ENCODE peak calls at places on chromosome 12, in five cellular contexts. Z is prostate gland, D is stomach, Q is ovary, O is body of pancreas. T is an unnamed sample. For H3K9me3, the result is how much of the 10 kb centered on the place peaks cover.

GRCh38 chr12:99804715-99805114 is 157.2 kb downstream of the GARIN6 start:
- DNase-seq in Z (no peak), D (no peak), Q (no peak), O (no peak), T (no peak)

GRCh38 chr12:30701056-30701455 is 5.4 kb upstream of the IPO8 start:
- DNase-seq in Z (no peak), D (no peak), Q (no peak), O (no peak), T (no peak)

GRCh38 chr12:9796346-9796745 is 30.9 kb upstream of the KLRF1 start:
- DNase-seq in Z (no peak), D (no peak), Q (no peak), O (no peak), T (no peak)

GRCh38 chr12:127582074-127582473 is 684.9 kb upstream of the TMEM132C start:
- DNase-seq in Z (no peak), D (no peak), Q (no peak), O (no peak), T (no peak)

GRCh38 chr12:16399110-16399509 is 51.7 kb downstream of the MGST1 start:
- DNase-seq in Z (no peak), D (no peak), Q (no peak), O (no peak), T (no peak)

GRCh38 chr12:117155278-117156060 is 34.8 kb downstream of the FBXO21 start:
- DNase-seq in Z (peak), D (peak), Q (peak), O (peak), T (peak)

GRCh38 chr12:58030566-58031279 is 89.4 kb downstream of the ATP23 start:
- DNase-seq in Z (no peak), D (no peak), Q (no peak), O (no peak), T (no peak)

GRCh38 chr12:99810718-99811593 is 163.4 kb downstream of the GARIN6 start:
- DNase-seq in Z (no peak), D (no peak), Q (no peak), O (no peak), T (no peak)

GRCh38 chr12:62841841-62842240 is 93.1 kb downstream of the PPM1H start:
- DNase-seq in Z (peak), D (peak), Q (no peak), O (no peak), T (no peak)

GRCh38 chr12:107320929-107321618 is 227.7 kb upstream of the CRY1 start:
- DNase-seq in Z (peak), D (no peak), Q (no peak), O (no peak), T (no peak)

GRCh38 chr12:64890873-64891468 is 66.5 kb downstream of the TBC1D30 start:
- DNase-seq in Z (peak), D (no peak), Q (no peak), O (no peak), T (no peak)

GRCh38 chr12:5081016-5081415 is 37.3 kb downstream of the KCNA5 start:
- DNase-seq in Z (no peak), D (no peak), Q (no peak), O (no peak), T (no peak)

GRCh38 chr12:21852251-21852650 is 77.7 kb upstream of the KCNJ8 start:
- DNase-seq in Z (no peak), D (no peak), Q (no peak), O (no peak), T (no peak)

GRCh38 chr12:105485321-105485910 is 154.9 kb downstream of the C12orf75 start:
- DNase-seq in Z (no peak), D (no peak), Q (peak), O (no peak), T (peak)

GRCh38 chr12:587132-587531 is 76.1 kb downstream of the NINJ2 start:
- DNase-seq in Z (no peak), D (no peak), Q (peak), O (no peak), T (no peak)

GRCh38 chr12:116303929-116304328 is 26.4 kb upstream of the MED13L start:
- DNase-seq in Z (no peak), D (no peak), Q (peak), O (no peak), T (no peak)

GRCh38 chr12:85468356-85469157 is 188.5 kb downstream of the ALX1 start:
- DNase-seq in Z (peak), D (peak), Q (peak), O (peak), T (peak)

GRCh38 chr12:87008785-87009184 is 752.6 kb upstream of the MGAT4C start:
- DNase-seq in Z (no peak), D (no peak), Q (no peak), O (no peak), T (no peak)

GRCh38 chr12:3533703-3534386 is 42.8 kb downstream of the PRMT8 start:
- DNase-seq in Z (peak), D (peak), Q (peak), O (no peak), T (no peak)

GRCh38 chr12:104339663-104340062 is 36.1 kb downstream of the EID3 start:
- DNase-seq in Z (no peak), D (no peak), Q (no peak), O (no peak), T (no peak)

GRCh38 chr12:51405801-51406207 is 14.6 kb upstream of the GALNT6 start:
- DNase-seq in Z (no peak), D (no peak), Q (no peak), O (no peak), T (no peak)

GRCh38 chr12:89732511-89732910 is 23.9 kb upstream of the ATP2B1 start:
- DNase-seq in Z (no peak), D (no peak), Q (no peak), O (no peak), T (no peak)

GRCh38 chr12:95942106-95942531 is 295 bp downstream of the CCDC38 start:
- DNase-seq in Z (no peak), D (no peak), Q (no peak), O (no peak), T (no peak)

GRCh38 chr12:28108599-28108998 is 81.7 kb upstream of the CCDC91 start:
- DNase-seq in Z (no peak), D (no peak), Q (no peak), O (no peak), T (no peak)

GRCh38 chr12:57896437-57897201 is 44.7 kb upstream of the ATP23 start:
- DNase-seq in Z (peak), D (peak), Q (peak), O (peak), T (peak)

GRCh38 chr12:69994593-69995222 is 169.7 kb downstream of the MYRFL start:
- DNase-seq in Z (peak), D (peak), Q (no peak), O (no peak), T (peak)

GRCh38 chr12:98754095-98754494 is 109.0 kb downstream of the APAF1 start:
- DNase-seq in Z (no peak), D (no peak), Q (no peak), O (no peak), T (no peak)

GRCh38 chr12:105835505-105835904 is 303.2 kb downstream of the NUAK1 start:
- DNase-seq in Z (no peak), D (no peak), Q (no peak), O (no peak), T (no peak)

GRCh38 chr12:102322254-102322653 is 124.6 kb upstream of the PMCH start:
- DNase-seq in Z (no peak), D (no peak), Q (no peak), O (no peak), T (no peak)

GRCh38 chr12:105954891-105955607 is 183.7 kb downstream of the NUAK1 start:
- DNase-seq in Z (no peak), D (no peak), Q (no peak), O (no peak), T (no peak)

GRCh38 chr12:48817957-48818830 is at the start of gene CACNB3:
- DNase-seq in Z (peak), D (peak), Q (peak), O (peak), T (peak)

GRCh38 chr12:123916729-123917128 is 55.9 kb downstream of the CCDC92 start:
- DNase-seq in Z (no peak), D (no peak), Q (no peak), O (no peak), T (no peak)

GRCh38 chr12:75728826-75729225 is 217.4 kb upstream of the KRR1 start:
- DNase-seq in Z (no peak), D (no peak), Q (no peak), O (no peak), T (no peak)

GRCh38 chr12:124771462-124772361 is 92.0 kb downstream of the SCARB1 start:
- DNase-seq in Z (peak), D (peak), Q (peak), O (peak), T (peak)

GRCh38 chr12:107019546-107019945 is 32.6 kb upstream of the MTERF2 start:
- DNase-seq in Z (no peak), D (no peak), Q (no peak), O (no peak), T (no peak)

GRCh38 chr12:107515446-107515958 is 170.1 kb upstream of the PWP1 start:
- DNase-seq in Z (no peak), D (no peak), Q (no peak), O (no peak), T (peak)

GRCh38 chr12:48961801-48962200 is 4.5 kb upstream of the ARF3 start:
- DNase-seq in Z (no peak), D (no peak), Q (no peak), O (no peak), T (no peak)

GRCh38 chr12:124917135-124917840 is 2.8 kb upstream of the UBC start:
- DNase-seq in Z (peak), D (peak), Q (peak), O (peak), T (peak)

GRCh38 chr12:20513189-20513588 is 144.9 kb downstream of the PDE3A start:
- DNase-seq in Z (no peak), D (no peak), Q (no peak), O (no peak), T (no peak)

GRCh38 chr12:44206045-44206444 is 370.2 kb downstream of the TMEM117 start:
- DNase-seq in Z (no peak), D (no peak), Q (no peak), O (no peak), T (no peak)
- H3K9me3 ChIP-seq in Z (under half), D (under half), Q (under half), O (under half), T (under half)

GRCh38 chr12:121296618-121297476 is at the start of gene CAMKK2:
- DNase-seq in Z (peak), D (peak), Q (peak), O (peak), T (peak)

GRCh38 chr12:121295123-121295745 is 1.3 kb downstream of the CAMKK2 start:
- DNase-seq in Z (no peak), D (no peak), Q (no peak), O (no peak), T (no peak)

GRCh38 chr12:121293603-121294002 is 2.9 kb downstream of the CAMKK2 start:
- DNase-seq in Z (no peak), D (no peak), Q (no peak), O (no peak), T (no peak)

GRCh38 chr12:121294151-121294889 is 2.2 kb downstream of the CAMKK2 start:
- DNase-seq in Z (no peak), D (no peak), Q (no peak), O (no peak), T (no peak)

DNA sequence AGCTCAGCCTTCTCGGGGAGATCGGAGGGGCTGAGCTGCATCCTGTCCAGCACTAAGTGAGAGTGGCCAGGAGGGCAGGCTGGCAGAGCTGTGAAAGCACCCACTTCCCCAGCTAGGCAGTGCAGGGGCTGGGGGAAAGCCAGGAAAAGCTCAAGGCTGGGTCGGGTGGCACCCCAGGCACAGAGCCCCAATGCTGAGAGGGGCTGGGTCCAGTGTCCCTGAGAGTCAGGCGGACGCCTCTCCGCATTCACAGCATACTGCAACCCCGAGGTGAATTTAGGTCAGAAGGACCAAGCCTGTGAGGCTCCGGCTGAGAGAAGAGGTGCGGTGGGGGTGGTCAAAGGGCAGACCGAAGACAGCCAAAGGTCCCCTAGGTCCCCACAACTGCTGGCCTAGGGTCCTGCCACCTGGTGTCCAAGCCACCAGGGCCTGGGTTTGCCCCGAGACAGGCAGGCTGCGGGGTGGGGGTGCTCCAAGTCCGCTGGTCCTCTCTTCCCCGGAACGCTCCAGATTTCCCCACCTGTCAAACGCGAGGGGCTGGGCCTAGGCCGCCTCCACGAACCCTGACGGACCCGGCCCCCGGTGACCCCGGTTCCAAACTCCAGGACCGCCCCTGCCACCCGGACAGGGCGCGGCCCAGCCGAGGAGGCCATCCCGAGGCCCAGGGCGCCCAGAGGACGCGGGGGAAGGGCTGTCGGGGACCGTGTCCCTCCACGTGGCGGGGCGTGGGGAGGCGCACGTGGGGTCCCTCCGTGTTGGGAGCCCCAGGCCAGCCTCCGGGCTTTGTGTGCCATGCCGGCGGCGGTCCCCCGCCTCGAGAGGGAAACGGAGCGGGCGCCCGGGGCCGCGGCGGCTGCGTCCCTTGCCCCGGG is 527 bp downstream of the CAMKK2 start:
- DNase-seq in Z (no peak), D (no peak), Q (peak), O (peak), T (no peak)
- TF ChIP-seq POLR2A in Z (no peak), D (no peak), Q (peak), O (no peak), T (no peak)

GRCh38 chr12:128951448-128951847 is 98.2 kb downstream of the GLT1D1 start:
- DNase-seq in Z (no peak), D (no peak), Q (no peak), O (no peak), T (no peak)
- TF ChIP-seq CTCF in Z (no peak), D (no peak), Q (no peak), O (no peak), T (no peak)

GRCh38 chr12:38153737-38154061 is 162.9 kb upstream of the ALG10B start:
- DNase-seq in Z (no peak), D (no peak), Q (no peak), O (no peak), T (no peak)

GRCh38 chr12:38154096-38155019 is 162.2 kb upstream of the ALG10B start:
- DNase-seq in Z (no peak), D (no peak), Q (no peak), O (no peak), T (no peak)

GRCh38 chr12:38155020-38155395 is 161.6 kb upstream of the ALG10B start:
- DNase-seq in Z (no peak), D (no peak), Q (no peak), O (no peak), T (no peak)

GRCh38 chr12:38151991-38152700 is 164.4 kb upstream of the ALG10B start:
- DNase-seq in Z (no peak), D (no peak), Q (no peak), O (no peak), T (no peak)

DNA sequence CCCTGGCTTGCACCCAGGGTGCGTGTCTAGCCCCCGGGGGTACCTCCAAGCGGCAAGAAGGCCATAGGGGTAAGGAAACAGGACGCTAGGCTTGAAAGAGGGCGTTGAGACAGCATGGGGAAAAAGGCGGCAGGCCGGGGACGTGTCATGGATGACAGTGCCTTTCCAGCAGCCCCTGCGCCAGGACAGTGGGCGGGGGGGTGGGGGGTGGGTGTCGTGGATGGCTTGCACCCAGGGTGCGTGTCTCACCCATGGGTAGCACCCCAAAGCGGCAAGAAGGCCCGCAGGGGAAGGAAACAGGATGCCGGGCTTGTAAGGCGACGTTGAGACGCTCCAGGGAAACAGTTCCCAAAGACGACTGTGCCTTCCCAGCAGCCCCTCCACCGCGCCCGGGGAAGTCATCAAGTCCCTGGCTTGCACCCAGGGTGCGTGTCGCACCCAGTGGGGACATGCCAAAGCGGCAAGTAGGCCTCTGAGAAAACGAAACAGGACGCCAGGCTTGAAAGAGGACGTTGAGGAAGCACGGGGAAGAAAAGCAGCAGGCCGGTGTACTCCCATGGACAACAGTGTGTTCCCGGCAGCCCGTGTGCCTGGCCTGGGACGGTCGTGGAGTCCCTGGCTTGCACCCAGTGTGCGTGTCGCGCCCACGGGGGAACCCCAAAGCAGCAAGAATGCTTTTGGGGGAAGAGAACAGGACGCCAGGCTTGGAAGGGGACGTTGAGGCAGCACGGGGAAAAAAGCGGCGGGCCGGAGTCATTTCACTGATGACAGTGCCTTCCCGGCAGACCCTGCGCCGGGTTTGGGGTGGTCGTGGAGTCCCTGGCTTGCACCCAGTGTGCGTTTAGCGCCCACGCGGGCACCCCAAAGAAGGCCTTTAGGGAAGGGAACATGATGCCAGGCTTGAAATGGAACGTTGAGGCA is 163.5 kb upstream of the ALG10B start:
- DNase-seq in Z (no peak), D (no peak), Q (no peak), O (no peak), T (no peak)
- H3K9me3 ChIP-seq in Z (under half), D (under half), Q (under half), O (under half), T (under half)

T was measured in adrenal gland.